ENCODE peak calls at places on chromosome 2, in four cellular contexts. R is RPMI7951; J is activated CD4-positive, alpha-beta T cell treated with anti-CD3 and anti-CD28 coated beads for 24 hours; U is brain microvascular endothelial cell. M is an unnamed sample.
A peak's percentile ranks its signal among the peaks of the same experiment; 100 is the strongest.

GRCh38 chr2:98460573-98461560 is 16.2 kb downstream of the INPP4A start:
- DNase-seq in R (no peak), J (peak; percentile 77), U (no peak), M (no peak)

GRCh38 chr2:127586136-127586535 is 50.7 kb downstream of the MYO7B start:
- DNase-seq in R (no peak), J (no peak), U (no peak), M (no peak)

GRCh38 chr2:207251573-207252192 is 85.9 kb upstream of the KLF7 start:
- DNase-seq in R (peak; percentile 34), J (no peak), U (no peak), M (no peak)

GRCh38 chr2:102258386-102259074 is 52.8 kb upstream of the IL1RL1 start:
- DNase-seq in R (peak; percentile 89), J (no peak), U (peak; percentile 91), M (no peak)

GRCh38 chr2:168293766-168294165 is 46.4 kb upstream of the STK39 start:
- DNase-seq in R (peak; percentile 38), J (no peak), U (no peak), M (no peak)

GRCh38 chr2:222576390-222577081 is 79.4 kb downstream of the FARSB start:
- DNase-seq in R (no peak), J (no peak), U (no peak), M (no peak)

GRCh38 chr2:235990344-235990743 is 177.8 kb downstream of the GBX2 start:
- DNase-seq in R (no peak), J (no peak), U (no peak), M (no peak)

GRCh38 chr2:53442783-53443182 is 324.8 kb upstream of the CHAC2 start:
- DNase-seq in R (no peak), J (no peak), U (no peak), M (no peak)

GRCh38 chr2:63500398-63500797 is 87.9 kb downstream of the WDPCP start:
- DNase-seq in R (no peak), J (no peak), U (no peak), M (no peak)

GRCh38 chr2:122433123-122433754 is 677.8 kb downstream of the TSN start:
- DNase-seq in R (no peak), J (no peak), U (no peak), M (no peak)

GRCh38 chr2:232528746-232529445 is 2.9 kb downstream of the CHRND start:
- DNase-seq in R (no peak), J (no peak), U (no peak), M (no peak)

GRCh38 chr2:226187601-226188000 is 612.0 kb downstream of the IRS1 start:
- DNase-seq in R (peak; percentile 34), J (no peak), U (peak; percentile 49), M (no peak)

GRCh38 chr2:161223139-161223732 is 63.0 kb downstream of the TANK start:
- DNase-seq in R (peak; percentile 26), J (no peak), U (no peak), M (peak; percentile 61)

M was measured in naive thymus-derived CD8-positive, alpha-beta T cell.